ENCODE peak calls at places on chromosomes 2 and 18, in six cellular contexts. W is brain microvascular endothelial cell; J is KG1; I is activated naive CD8-positive, alpha-beta T cell treated with anti-CD3 and anti-CD28 coated beads, Interleukin-2, amount 50 U/mL, for 16 hours; T is stimulated activated CD4-positive, alpha-beta T cell treated with anti-CD3 and anti-CD28 coated beads, TNF-alpha, amount 100 ng/mL, for 1 hour; Z is mesenchymal stem cell. H is an unnamed sample.

GRCh38 chr2:134396493-134396892 is 142.6 kb downstream of the MGAT5 start:
- DNase-seq in Z (no peak), J (no peak), W (no peak), I (no peak), T (no peak), H (no peak)

GRCh38 chr2:46131-46470 is 204 bp downstream of the FAM110C start:
- DNase-seq in J (no peak), I (no peak), W (no peak), T (no peak), Z (no peak), H (no peak)

GRCh38 chr2:54329482-54330225 is 73.6 kb upstream of the TSPYL6 start:
- DNase-seq in J (no peak), W (no peak), T (no peak), Z (peak), I (no peak), H (no peak)

GRCh38 chr2:127778850-127779249 is 32.1 kb downstream of the WDR33 start:
- DNase-seq in T (no peak), Z (no peak), I (no peak), W (no peak), J (no peak), H (no peak)

GRCh38 chr18:27400001-27400400 is 214.9 kb upstream of the CHST9 start:
- DNase-seq in Z (peak), I (no peak), T (no peak), J (no peak), W (no peak), H (no peak)

GRCh38 chr2:138779451-138780440 is at the start of gene NXPH2:
- DNase-seq in J (no peak), T (no peak), Z (peak), I (no peak), W (no peak), H (no peak)

GRCh38 chr2:174634130-174635014 is 36.8 kb upstream of the WIPF1 start:
- DNase-seq in I (peak), Z (peak), T (no peak), W (no peak), J (peak), H (peak)

GRCh38 chr18:56538756-56539155 is 99.6 kb downstream of the TXNL1 start:
- DNase-seq in W (peak), I (no peak), T (no peak), J (no peak), Z (no peak), H (no peak)

GRCh38 chr2:20457661-20458630 is 11.1 kb downstream of the RHOB start:
- DNase-seq in W (no peak), J (no peak), I (no peak), T (no peak), Z (no peak), H (no peak)

GRCh38 chr2:154375625-154376020 is 322.9 kb upstream of the KCNJ3 start:
- DNase-seq in I (no peak), J (no peak), W (no peak), T (no peak), Z (peak), H (no peak)

GRCh38 chr18:50662775-50663383 is 103.0 kb downstream of the MAPK4 start:
- DNase-seq in J (no peak), I (no peak), W (no peak), Z (no peak), T (no peak), H (no peak)

GRCh38 chr2:45930396-45930792 is 278.9 kb downstream of the PRKCE start:
- DNase-seq in W (no peak), T (no peak), I (no peak), Z (peak), J (no peak), H (no peak)

GRCh38 chr2:17539993-17540812 is at the start of gene VSNL1:
- DNase-seq in J (no peak), I (no peak), Z (peak), W (peak), T (no peak), H (no peak)

GRCh38 chr18:45871655-45872054 is 46.2 kb downstream of the SIGLEC15 start:
- DNase-seq in I (no peak), T (no peak), Z (peak), W (no peak), J (no peak), H (no peak)

GRCh38 chr2:108330971-108331370 is 42.3 kb downstream of the SULT1C2 start:
- DNase-seq in T (no peak), W (no peak), J (no peak), I (no peak), Z (no peak), H (no peak)

GRCh38 chr2:102190425-102191107 is 3.7 kb downstream of the IL1RL2 start:
- DNase-seq in T (no peak), I (no peak), Z (no peak), W (no peak), J (no peak), H (no peak)

GRCh38 chr2:100986157-100986556 is 15.9 kb upstream of the RPL31 start:
- DNase-seq in J (no peak), T (no peak), I (no peak), W (no peak), Z (no peak), H (no peak)

GRCh38 chr2:120545521-120546076 is 190.1 kb upstream of the GLI2 start:
- DNase-seq in I (no peak), J (no peak), W (no peak), T (no peak), Z (no peak), H (no peak)

GRCh38 chr18:48728204-48728833 is 189.5 kb downstream of the CTIF start:
- DNase-seq in W (peak), Z (peak), T (no peak), I (no peak), J (no peak), H (no peak)

GRCh38 chr2:215929602-215930335 is 83.6 kb downstream of the MREG start:
- DNase-seq in I (no peak), T (no peak), Z (peak), W (peak), J (no peak), H (no peak)

GRCh38 chr2:182321096-182321495 is 105.7 kb downstream of the PDE1A start:
- DNase-seq in I (no peak), W (no peak), Z (no peak), T (no peak), J (no peak), H (no peak)

GRCh38 chr2:143685439-143686078 is 556.3 kb downstream of the ARHGAP15 start:
- DNase-seq in J (no peak), I (no peak), Z (no peak), W (no peak), T (no peak), H (no peak)

GRCh38 chr2:100771125-100771524 is 48.8 kb upstream of the NPAS2 start:
- DNase-seq in I (no peak), W (no peak), Z (no peak), J (no peak), T (no peak), H (no peak)

GRCh38 chr18:67639872-67640271 is 123.4 kb upstream of the DSEL start:
- DNase-seq in Z (no peak), T (no peak), J (no peak), I (no peak), W (no peak), H (no peak)

GRCh38 chr2:75552222-75552621 is 8.5 kb downstream of the EVA1A start:
- DNase-seq in T (no peak), J (no peak), I (no peak), Z (no peak), W (no peak), H (no peak)

GRCh38 chr2:191014653-191015020 is 666 bp upstream of the STAT1 start:
- DNase-seq in T (no peak), J (no peak), Z (no peak), I (no peak), W (no peak), H (no peak)

GRCh38 chr2:174014021-174014698 is 49.0 kb upstream of the SP3 start:
- DNase-seq in Z (no peak), W (no peak), I (no peak), T (no peak), J (no peak), H (no peak)

GRCh38 chr2:174873457-174873856 is 109.2 kb upstream of the CHRNA1 start:
- DNase-seq in Z (no peak), T (no peak), I (no peak), W (no peak), J (no peak), H (no peak)

GRCh38 chr2:232459419-232460035 is 3.6 kb downstream of the ALPI start:
- DNase-seq in Z (no peak), J (no peak), W (no peak), I (no peak), T (no peak), H (no peak)

GRCh38 chr2:228104215-228104614 is 77.3 kb downstream of the SPHKAP start:
- DNase-seq in W (no peak), I (no peak), Z (no peak), J (no peak), T (no peak), H (no peak)

GRCh38 chr2:230356084-230356483 is 29.1 kb downstream of the SP140L start:
- DNase-seq in W (no peak), J (no peak), Z (peak), T (no peak), I (no peak), H (no peak)

GRCh38 chr2:67015681-67016080 is 381.5 kb upstream of the ETAA1 start:
- DNase-seq in Z (no peak), J (no peak), T (no peak), I (no peak), W (no peak), H (no peak)

GRCh38 chr2:129205766-129206165 is 773.7 kb upstream of the RAB6C start:
- DNase-seq in W (no peak), J (no peak), I (no peak), Z (no peak), T (no peak), H (no peak)

GRCh38 chr2:29066271-29066860 is 8.0 kb downstream of the PCARE start:
- DNase-seq in I (no peak), J (no peak), W (peak), T (no peak), Z (peak), H (no peak)